ENCODE peak calls at places on chromosomes 13 and 19, in four cellular contexts. P, W, U and M are unnamed samples.

GRCh38 chr19:38361633-38362075 is 12.7 kb upstream of the PSMD8 start:
- DNase-seq in U (peak; percentile 99), P (peak; percentile 78), W (peak; percentile 92), M (peak; percentile 27)

GRCh38 chr13:20945952-20946383 is 43.4 kb upstream of the XPO4 start:
- DNase-seq in U (no peak), P (no peak), W (peak; percentile 64), M (no peak)

GRCh38 chr19:18469245-18470107 is 31.5 kb upstream of the ISYNA1 start:
- DNase-seq in W (peak; percentile 81), U (peak; percentile 48), P (peak; percentile 73), M (no peak)

GRCh38 chr13:94329277-94329676 is 150.2 kb downstream of the DCT start:
- DNase-seq in W (no peak), P (no peak), U (no peak), M (no peak)

GRCh38 chr19:49690073-49690655 is 752 bp upstream of the CPT1C start:
- DNase-seq in W (no peak), P (no peak), U (no peak), M (no peak)

GRCh38 chr13:27770809-27771208 is 21.5 kb upstream of the GSX1 start:
- DNase-seq in W (no peak), P (peak; percentile 62), U (peak; percentile 15), M (no peak)

GRCh38 chr13:97191615-97192014 is 30.5 kb upstream of the MBNL2 start:
- DNase-seq in P (no peak), W (no peak), U (no peak), M (no peak)

GRCh38 chr19:13091400-13092161 is 11.1 kb downstream of the LYL1 start:
- DNase-seq in W (no peak), P (no peak), U (no peak), M (no peak)

GRCh38 chr19:484494-484893 is 11.8 kb upstream of the MADCAM1 start:
- DNase-seq in W (peak; percentile 63), U (no peak), P (no peak), M (no peak)

GRCh38 chr13:41457589-41458186 is 338 bp downstream of the RGCC start:
- DNase-seq in W (peak; percentile 92), P (peak; percentile 9), U (no peak), M (no peak)

GRCh38 chr19:51339313-51339686 is 2.6 kb downstream of the VSIG10L start:
- DNase-seq in P (no peak), W (no peak), U (peak; percentile 55), M (no peak)

GRCh38 chr13:80030491-80030890 is 310.4 kb downstream of the SPRY2 start:
- DNase-seq in W (no peak), P (peak; percentile 26), U (no peak), M (no peak)

GRCh38 chr13:40609972-40610726 is 56.3 kb downstream of the FOXO1 start:
- DNase-seq in U (no peak), P (no peak), W (no peak), M (no peak)

GRCh38 chr19:14048439-14049153 is 13.3 kb downstream of the PALM3 start:
- DNase-seq in W (no peak), P (peak; percentile 61), U (peak; percentile 54), M (no peak)

GRCh38 chr19:3710265-3710812 is 2.2 kb downstream of the TJP3 start:
- DNase-seq in P (peak; percentile 98), U (peak; percentile 82), W (peak; percentile 86), M (no peak)

GRCh38 chr19:47446534-47447469 is 24.9 kb downstream of the SLC8A2 start:
- DNase-seq in P (no peak), U (peak; percentile 81), W (peak; percentile 82), M (no peak)

GRCh38 chr13:59472134-59472533 is 691.6 kb downstream of the DIAPH3 start:
- DNase-seq in P (no peak), U (no peak), W (no peak), M (no peak)

GRCh38 chr13:36531746-36532486 is 99.6 kb downstream of the CCNA1 start:
- DNase-seq in P (no peak), W (no peak), U (no peak), M (no peak)

GRCh38 chr19:48292798-48293197 is 22.9 kb downstream of the ZNF114 start:
- DNase-seq in W (no peak), P (no peak), U (no peak), M (no peak)

GRCh38 chr19:14091086-14091884 is 734 bp upstream of the SAMD1 start:
- DNase-seq in W (peak; percentile 95), U (peak; percentile 62), P (peak; percentile 37), M (no peak)

GRCh38 chr13:45718063-45718462 is 15.9 kb downstream of the CBY2 start:
- DNase-seq in W (no peak), U (peak; percentile 6), P (no peak), M (no peak)

GRCh38 chr13:95660981-95661581 is 15.9 kb upstream of the DNAJC3 start:
- DNase-seq in U (peak; percentile 31), W (no peak), P (peak; percentile 37), M (no peak)

GRCh38 chr13:22757530-22758120 is 423.2 kb upstream of the SGCG start:
- DNase-seq in U (no peak), P (no peak), W (no peak), M (no peak)

GRCh38 chr19:47179643-47180310 is 49.1 kb downstream of the SAE1 start:
- DNase-seq in W (no peak), U (no peak), P (no peak), M (no peak)

GRCh38 chr19:50850738-50851137 is 4.0 kb upstream of the KLK3 start:
- DNase-seq in U (no peak), P (no peak), W (no peak), M (no peak)

GRCh38 chr13:19927117-19927734 is 31.3 kb upstream of the ZMYM2 start:
- DNase-seq in W (no peak), U (peak; percentile 34), P (no peak), M (no peak)

GRCh38 chr19:4379383-4380253 is 20.7 kb downstream of the SH3GL1 start:
- DNase-seq in U (peak; percentile 27), P (peak; percentile 93), W (peak; percentile 45), M (no peak)

GRCh38 chr19:1828279-1829238 is 16.5 kb upstream of the ATP8B3 start:
- DNase-seq in P (no peak), W (peak; percentile 82), U (no peak), M (no peak)

GRCh38 chr13:109781384-109782065 is 4.9 kb downstream of the IRS2 start:
- DNase-seq in U (no peak), P (peak; percentile 19), W (peak; percentile 63), M (no peak)

GRCh38 chr13:51797664-51798488 is 6.1 kb downstream of the DHRS12 start:
- DNase-seq in U (peak; percentile 44), W (no peak), P (peak; percentile 92), M (no peak)

GRCh38 chr19:46579286-46579944 is 21.7 kb upstream of the CALM3 start:
- DNase-seq in U (peak; percentile 55), W (no peak), P (no peak), M (no peak)

GRCh38 chr13:34578471-34578870 is 363.6 kb upstream of the NBEA start:
- DNase-seq in P (no peak), U (no peak), W (no peak), M (no peak)

GRCh38 chr13:101695870-101696516 is 243.5 kb downstream of the ITGBL1 start:
- DNase-seq in U (no peak), W (no peak), P (no peak), M (no peak)

GRCh38 chr19:1942934-1943555 is 2.1 kb downstream of the CSNK1G2 start:
- DNase-seq in U (no peak), P (no peak), W (no peak), M (no peak)

GRCh38 chr13:35470671-35471465 is 5.6 kb downstream of the MAB21L1 start:
- DNase-seq in P (no peak), W (peak; percentile 82), U (no peak), M (no peak)

GRCh38 chr13:113087923-113088690 is 17.5 kb upstream of the F7 start:
- DNase-seq in U (no peak), P (no peak), W (peak; percentile 66), M (no peak)

GRCh38 chr13:114128348-114128623 is 4.1 kb downstream of the RASA3 start:
- DNase-seq in P (no peak), W (no peak), U (no peak), M (no peak)

GRCh38 chr13:114130131-114130707 is 2.2 kb downstream of the RASA3 start:
- DNase-seq in P (no peak), W (no peak), U (no peak), M (no peak)

GRCh38 chr13:114127473-114128347 is 4.7 kb downstream of the RASA3 start:
- DNase-seq in W (no peak), P (no peak), U (no peak), M (no peak)

GRCh38 chr13:114129649-114130062 is 2.8 kb downstream of the RASA3 start:
- DNase-seq in W (no peak), U (no peak), P (no peak), M (no peak)

GRCh38 chr13:114128624-114129522 is 3.5 kb downstream of the RASA3 start:
- DNase-seq in U (no peak), P (peak; percentile 48), W (peak; percentile 93), M (peak; percentile 49)
- TF ChIP-seq POLR2A in U (no peak), P (peak; percentile 16), W (no peak), M (peak; percentile 47)

DNA sequence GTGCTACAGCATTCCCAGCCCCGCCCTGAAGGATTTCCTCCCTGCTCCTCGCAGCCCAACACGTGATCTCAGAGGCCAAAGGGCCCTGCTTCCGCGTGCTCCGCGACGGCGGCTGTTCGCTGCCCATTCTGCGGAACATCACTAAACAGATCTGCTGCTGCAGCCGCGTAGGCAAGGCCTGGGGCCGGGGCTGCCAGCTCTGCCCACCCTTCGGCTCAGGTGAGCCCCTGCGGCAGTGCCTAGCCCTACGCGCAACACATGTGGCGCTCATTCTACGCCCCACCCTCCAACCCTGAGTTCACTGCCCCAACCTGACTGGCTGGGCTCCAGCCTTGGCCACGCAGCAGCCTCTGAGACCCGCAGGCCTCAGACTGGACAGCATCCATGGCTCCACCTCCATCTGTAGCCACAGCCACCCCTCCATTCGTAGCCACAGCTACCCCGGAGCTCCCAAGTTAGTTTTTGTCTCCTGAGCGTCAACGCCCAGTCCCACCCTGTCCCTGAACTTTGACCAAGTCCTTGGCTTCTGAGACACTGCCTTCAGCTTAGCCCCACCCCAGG is 6.2 kb downstream of the LTBP4 start:
- DNase-seq in W (peak; percentile 85), U (no peak), P (no peak), M (no peak)
- H3K4me1 ChIP-seq in W (peaks cover 63% of the 10 kb centered on the region), U (peaks cover 54% of the 10 kb centered on the region), P (peaks cover 61% of the 10 kb centered on the region), M (peaks cover 68% of the 10 kb centered on the region)

GRCh38 chr19:35938282-35939224 is 2.4 kb downstream of the LRFN3 start:
- DNase-seq in U (no peak), W (no peak), P (no peak), M (no peak)
- H3K4me3 ChIP-seq in U (no peak overlapping the region), W (peak overlapping the region; percentile 81), P (no peak overlapping the region), M (peak overlapping the region; percentile 5)

GRCh38 chr19:45057444-45057843 is 18.6 kb downstream of the CLASRP start:
- DNase-seq in U (no peak), P (no peak), W (peak; percentile 53), M (no peak)

GRCh38 chr19:45061965-45062364 is 14.3 kb downstream of the ZNF296 start:
- DNase-seq in W (no peak), P (no peak), U (no peak), M (no peak)

GRCh38 chr19:45059258-45059965 is 16.9 kb downstream of the ZNF296 start:
- DNase-seq in P (peak; percentile 84), U (peak; percentile 89), W (no peak), M (no peak)

GRCh38 chr19:45056831-45057230 is 18.0 kb downstream of the CLASRP start:
- DNase-seq in U (no peak), W (no peak), P (no peak), M (no peak)

GRCh38 chr19:45058622-45059159 is 17.6 kb downstream of the ZNF296 start:
- DNase-seq in U (no peak), W (no peak), P (no peak), M (no peak)
- TF ChIP-seq POLR2A in U (no peak), W (no peak), P (no peak), M (no peak)